ENCODE peak calls at places on chromosomes 1 and 21, in six cellular contexts. One of them, this sample, is unnamed.

GRCh38 chr1:92965003-92965402 is 3.7 kb upstream of the DIPK1A start:
- DNase-seq in K562: no peak
- DNase-seq in A549: no peak
- DNase-seq in GM12878: no peak
- DNase-seq in HepG2: no peak
- DNase-seq in endothelial cell of umbilical vein: no peak
- DNase-seq in this sample: no peak

GRCh38 chr21:33708874-33709273 is 66.6 kb downstream of the ITSN1 start:
- DNase-seq in GM12878: no peak
- DNase-seq in K562: no peak
- DNase-seq in endothelial cell of umbilical vein: no peak
- DNase-seq in HepG2: no peak
- DNase-seq in A549: no peak
- DNase-seq in this sample: no peak

GRCh38 chr1:26945728-26946127 is 14.5 kb downstream of the KDF1 start:
- DNase-seq in endothelial cell of umbilical vein: no peak
- DNase-seq in K562: no peak
- DNase-seq in GM12878: no peak
- DNase-seq in A549: no peak
- DNase-seq in HepG2: no peak
- DNase-seq in this sample: no peak

GRCh38 chr1:29786791-29787732 is 550.7 kb downstream of the PTPRU start:
- DNase-seq in GM12878: no peak
- DNase-seq in endothelial cell of umbilical vein: no peak
- DNase-seq in A549: no peak
- DNase-seq in HepG2: no peak
- DNase-seq in K562: no peak
- DNase-seq in this sample: no peak

GRCh38 chr1:203200916-203201315 is 14.4 kb upstream of the CHI3L1 start:
- DNase-seq in HepG2: no peak
- DNase-seq in endothelial cell of umbilical vein: no peak
- DNase-seq in GM12878: no peak
- DNase-seq in K562: no peak
- DNase-seq in A549: no peak
- DNase-seq in this sample: peak

GRCh38 chr1:40855513-40855912 is 6.7 kb downstream of the CITED4 start:
- DNase-seq in endothelial cell of umbilical vein: no peak
- DNase-seq in A549: no peak
- DNase-seq in GM12878: no peak
- DNase-seq in HepG2: peak
- DNase-seq in K562: no peak
- DNase-seq in this sample: peak

GRCh38 chr1:162397039-162397448 is 14.9 kb downstream of the SH2D1B start:
- DNase-seq in HepG2: no peak
- DNase-seq in GM12878: no peak
- DNase-seq in endothelial cell of umbilical vein: no peak
- DNase-seq in K562: peak
- DNase-seq in A549: peak
- DNase-seq in this sample: no peak

GRCh38 chr1:230634384-230634783 is 7.9 kb upstream of the COG2 start:
- DNase-seq in endothelial cell of umbilical vein: no peak
- DNase-seq in A549: no peak
- DNase-seq in K562: no peak
- DNase-seq in GM12878: no peak
- DNase-seq in HepG2: no peak
- DNase-seq in this sample: no peak

GRCh38 chr1:155282488-155283086 is 5.3 kb downstream of the HCN3 start:
- DNase-seq in endothelial cell of umbilical vein: no peak
- DNase-seq in A549: no peak
- DNase-seq in GM12878: no peak
- DNase-seq in HepG2: no peak
- DNase-seq in K562: peak
- DNase-seq in this sample: no peak

GRCh38 chr1:209924386-209924785 is 13.6 kb upstream of the SYT14 start:
- DNase-seq in HepG2: no peak
- DNase-seq in endothelial cell of umbilical vein: peak
- DNase-seq in K562: no peak
- DNase-seq in A549: no peak
- DNase-seq in GM12878: no peak
- DNase-seq in this sample: no peak

GRCh38 chr1:22039594-22040347 is 12.7 kb upstream of the CDC42 start:
- DNase-seq in HepG2: no peak
- DNase-seq in A549: peak
- DNase-seq in GM12878: peak
- DNase-seq in endothelial cell of umbilical vein: peak
- DNase-seq in K562: peak
- DNase-seq in this sample: peak

GRCh38 chr21:15809818-15810217 is 80.0 kb downstream of the USP25 start:
- DNase-seq in A549: no peak
- DNase-seq in K562: no peak
- DNase-seq in GM12878: no peak
- DNase-seq in endothelial cell of umbilical vein: no peak
- DNase-seq in HepG2: no peak
- DNase-seq in this sample: peak

GRCh38 chr1:18629659-18630510 is 761 bp upstream of the PAX7 start:
- DNase-seq in endothelial cell of umbilical vein: no peak
- DNase-seq in GM12878: no peak
- DNase-seq in A549: no peak
- DNase-seq in HepG2: no peak
- DNase-seq in K562: no peak
- DNase-seq in this sample: no peak

GRCh38 chr1:11768821-11769220 is 6.8 kb downstream of the C1orf167 start:
- DNase-seq in A549: no peak
- DNase-seq in HepG2: no peak
- DNase-seq in endothelial cell of umbilical vein: peak
- DNase-seq in GM12878: no peak
- DNase-seq in K562: no peak
- DNase-seq in this sample: peak
- TF ChIP-seq MYC in A549: no peak
- TF ChIP-seq MYC in HepG2: no peak
- TF ChIP-seq MYC in endothelial cell of umbilical vein: no peak
- TF ChIP-seq MYC in GM12878: no peak
- TF ChIP-seq MYC in K562: no peak
- TF ChIP-seq MYC in this sample: no peak

GRCh38 chr1:55639051-55639450 is 423.9 kb upstream of the USP24 start:
- DNase-seq in HepG2: no peak
- DNase-seq in A549: no peak
- DNase-seq in GM12878: no peak
- DNase-seq in K562: no peak
- DNase-seq in endothelial cell of umbilical vein: no peak
- DNase-seq in this sample: no peak

GRCh38 chr1:55639526-55639925 is 424.4 kb upstream of the USP24 start:
- DNase-seq in A549: no peak
- DNase-seq in K562: no peak
- DNase-seq in endothelial cell of umbilical vein: no peak
- DNase-seq in GM12878: no peak
- DNase-seq in HepG2: no peak
- DNase-seq in this sample: no peak

GRCh38 chr1:55645286-55645685 is 430.1 kb upstream of the USP24 start:
- DNase-seq in HepG2: no peak
- DNase-seq in A549: no peak
- DNase-seq in GM12878: no peak
- DNase-seq in K562: no peak
- DNase-seq in endothelial cell of umbilical vein: no peak
- DNase-seq in this sample: no peak

GRCh38 chr1:55636691-55637090 is 421.5 kb upstream of the USP24 start:
- DNase-seq in K562: no peak
- DNase-seq in A549: no peak
- DNase-seq in endothelial cell of umbilical vein: no peak
- DNase-seq in HepG2: no peak
- DNase-seq in GM12878: no peak
- DNase-seq in this sample: no peak

GRCh38 chr1:55640708-55641473 is 425.7 kb upstream of the USP24 start:
- DNase-seq in K562: no peak
- DNase-seq in A549: no peak
- DNase-seq in HepG2: peak
- DNase-seq in endothelial cell of umbilical vein: peak
- DNase-seq in GM12878: peak
- DNase-seq in this sample: peak
- TF ChIP-seq MYC in K562: no peak
- TF ChIP-seq MYC in A549: no peak
- TF ChIP-seq MYC in HepG2: no peak
- TF ChIP-seq MYC in endothelial cell of umbilical vein: no peak
- TF ChIP-seq MYC in GM12878: no peak
- TF ChIP-seq MYC in this sample: no peak

GRCh38 chr1:180482425-180483275 is 19.7 kb downstream of the ACBD6 start:
- DNase-seq in HepG2: peak
- DNase-seq in A549: peak
- DNase-seq in K562: peak
- DNase-seq in GM12878: no peak
- DNase-seq in endothelial cell of umbilical vein: peak
- DNase-seq in this sample: peak
- TF ChIP-seq MYC in HepG2: no peak
- TF ChIP-seq MYC in A549: no peak
- TF ChIP-seq MYC in K562: no peak
- TF ChIP-seq MYC in GM12878: no peak
- TF ChIP-seq MYC in endothelial cell of umbilical vein: no peak
- TF ChIP-seq MYC in this sample: peak

GRCh38 chr1:215059947-215060346 is 22.6 kb upstream of the KCNK2 start:
- DNase-seq in endothelial cell of umbilical vein: no peak
- DNase-seq in K562: no peak
- DNase-seq in GM12878: no peak
- DNase-seq in A549: no peak
- DNase-seq in HepG2: no peak
- DNase-seq in this sample: no peak
- TF ChIP-seq MYC in endothelial cell of umbilical vein: no peak
- TF ChIP-seq MYC in K562: no peak
- TF ChIP-seq MYC in GM12878: no peak
- TF ChIP-seq MYC in A549: no peak
- TF ChIP-seq MYC in HepG2: no peak
- TF ChIP-seq MYC in this sample: no peak

DNA sequence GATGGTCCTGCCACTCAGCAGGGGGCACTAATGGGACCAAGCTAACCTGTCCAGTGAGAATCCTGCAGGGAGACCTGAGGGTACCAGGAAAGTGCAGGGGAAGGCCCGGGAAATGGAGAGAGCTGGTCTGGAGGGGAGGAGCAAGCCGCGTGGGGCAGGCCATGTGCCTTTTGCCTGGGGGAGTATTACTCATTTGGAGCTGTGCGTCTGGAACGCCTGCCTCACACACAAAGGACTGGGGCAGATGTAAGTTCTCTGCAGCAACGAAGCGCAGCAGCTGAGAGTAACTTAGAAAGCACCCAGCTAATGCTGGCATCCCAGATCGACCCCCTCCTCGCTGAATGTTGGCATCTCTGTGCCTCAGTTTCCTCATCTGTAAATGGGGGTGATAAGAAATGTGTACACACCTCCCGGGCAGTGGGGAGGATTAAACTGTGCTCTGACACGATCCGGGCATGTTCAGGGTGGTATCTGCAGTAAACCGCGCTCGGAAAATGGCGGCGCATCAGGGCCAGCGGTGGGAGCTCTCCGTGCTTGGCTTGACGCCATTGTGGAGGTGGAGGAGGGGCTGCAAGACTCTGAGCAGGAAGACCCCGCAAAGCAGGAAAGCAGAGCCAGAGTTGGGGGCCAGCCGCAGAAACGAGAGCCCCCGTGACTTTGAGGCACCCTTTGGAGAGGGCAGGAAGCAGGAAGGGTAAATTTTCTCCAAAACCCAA is 212.5 kb downstream of the NPHP4 start:
- DNase-seq in endothelial cell of umbilical vein: no peak
- DNase-seq in GM12878: no peak
- DNase-seq in A549: no peak
- DNase-seq in K562: no peak
- DNase-seq in HepG2: no peak
- DNase-seq in this sample: no peak
- TF ChIP-seq MYC in endothelial cell of umbilical vein: no peak
- TF ChIP-seq MYC in GM12878: no peak
- TF ChIP-seq MYC in A549: no peak
- TF ChIP-seq MYC in K562: no peak
- TF ChIP-seq MYC in HepG2: no peak
- TF ChIP-seq MYC in this sample: no peak

GRCh38 chr1:108881369-108881768 is 4.6 kb downstream of the GPSM2 start:
- DNase-seq in K562: no peak
- DNase-seq in HepG2: no peak
- DNase-seq in GM12878: no peak
- DNase-seq in A549: no peak
- DNase-seq in endothelial cell of umbilical vein: no peak
- DNase-seq in this sample: peak

GRCh38 chr1:108880850-108881249 is 4.1 kb downstream of the GPSM2 start:
- DNase-seq in K562: no peak
- DNase-seq in GM12878: no peak
- DNase-seq in HepG2: no peak
- DNase-seq in endothelial cell of umbilical vein: no peak
- DNase-seq in A549: no peak
- DNase-seq in this sample: no peak

GRCh38 chr1:108877858-108878257 is 1.1 kb downstream of the GPSM2 start:
- DNase-seq in HepG2: no peak
- DNase-seq in A549: no peak
- DNase-seq in endothelial cell of umbilical vein: no peak
- DNase-seq in GM12878: no peak
- DNase-seq in K562: no peak
- DNase-seq in this sample: peak

GRCh38 chr1:108878678-108879077 is 1.9 kb downstream of the GPSM2 start:
- DNase-seq in A549: no peak
- DNase-seq in GM12878: no peak
- DNase-seq in K562: no peak
- DNase-seq in HepG2: no peak
- DNase-seq in endothelial cell of umbilical vein: no peak
- DNase-seq in this sample: no peak

GRCh38 chr1:108877324-108877812 is 583 bp downstream of the GPSM2 start:
- DNase-seq in endothelial cell of umbilical vein: peak
- DNase-seq in A549: no peak
- DNase-seq in K562: no peak
- DNase-seq in GM12878: no peak
- DNase-seq in HepG2: no peak
- DNase-seq in this sample: no peak
- TF ChIP-seq MYC in endothelial cell of umbilical vein: no peak
- TF ChIP-seq MYC in A549: no peak
- TF ChIP-seq MYC in K562: no peak
- TF ChIP-seq MYC in GM12878: no peak
- TF ChIP-seq MYC in HepG2: no peak
- TF ChIP-seq MYC in this sample: no peak

This sample was measured in NB4.